ENCODE peak calls at places on chromosomes 5 and 9, in four cellular contexts. P is neural progenitor cell, H is breast epithelium, T is mucosa of descending colon. W is an unnamed sample.
A peak's percentile ranks its signal among the peaks of the same experiment; 100 is the strongest.

GRCh38 chr9:101235105-101235866 is 149.5 kb downstream of the BAAT start:
- DNase-seq in P (peak; percentile 58), H (no peak), T (no peak), W (peak; percentile 18)

GRCh38 chr9:115525438-115526058 is 407.6 kb upstream of the TNC start:
- DNase-seq in P (no peak), H (no peak), T (no peak), W (no peak)

GRCh38 chr9:89839427-89839826 is 234.6 kb downstream of the GADD45G start:
- DNase-seq in P (no peak), H (no peak), T (no peak), W (no peak)

GRCh38 chr9:115462623-115463022 is 344.7 kb upstream of the TNC start:
- DNase-seq in P (peak; percentile 30), H (no peak), T (no peak), W (no peak)

GRCh38 chr5:136905571-136905970 is 540.2 kb upstream of the TRPC7 start:
- DNase-seq in P (no peak), H (no peak), T (no peak), W (no peak)

GRCh38 chr5:127941646-127942045 is 141.9 kb upstream of the SLC12A2 start:
- DNase-seq in P (peak; percentile 87), H (no peak), T (peak; percentile 62), W (no peak)

GRCh38 chr9:111986035-111986556 is 89.5 kb downstream of the UGCG start:
- DNase-seq in P (no peak), H (no peak), T (no peak), W (no peak)

GRCh38 chr9:2242778-2243395 is 227.7 kb downstream of the SMARCA2 start:
- DNase-seq in P (peak; percentile 9), H (no peak), T (no peak), W (no peak)

GRCh38 chr5:58440882-58441281 is 19.0 kb downstream of the PLK2 start:
- DNase-seq in P (no peak), H (no peak), T (no peak), W (no peak)

GRCh38 chr5:89473196-89473595 is 590.2 kb upstream of the MEF2C start:
- DNase-seq in P (no peak), H (no peak), T (no peak), W (no peak)

GRCh38 chr5:140221697-140222223 is 46.8 kb downstream of the CYSTM1 start:
- DNase-seq in P (no peak), H (no peak), T (no peak), W (no peak)

GRCh38 chr9:126615791-126616447 is 2.2 kb downstream of the LMX1B start:
- DNase-seq in P (peak; percentile 79), H (no peak), T (no peak), W (peak; percentile 32)

GRCh38 chr5:154940772-154941620 is at the start of gene MRPL22:
- DNase-seq in P (peak; percentile 94), H (peak; percentile 86), T (peak; percentile 95), W (peak; percentile 95)
- TF ChIP-seq CTCF in P (no peak), H (peak; percentile 44), T (no peak), W (no peak)

GRCh38 chr9:72338631-72339030 is 26.4 kb downstream of the ZFAND5 start:
- DNase-seq in P (no peak), H (no peak), T (no peak), W (no peak)

GRCh38 chr9:72334658-72335337 is 30.2 kb downstream of the ZFAND5 start:
- DNase-seq in P (no peak), H (no peak), T (no peak), W (no peak)

GRCh38 chr9:72337286-72337685 is 27.7 kb downstream of the ZFAND5 start:
- DNase-seq in P (no peak), H (no peak), T (no peak), W (no peak)

GRCh38 chr9:72332351-72332750 is 32.7 kb downstream of the ZFAND5 start:
- DNase-seq in P (no peak), H (no peak), T (no peak), W (no peak)

GRCh38 chr9:72333758-72334157 is 31.2 kb downstream of the ZFAND5 start:
- DNase-seq in P (peak; percentile 29), H (no peak), T (no peak), W (no peak)
- TF ChIP-seq CTCF in P (peak; percentile 50), H (no peak), T (no peak), W (no peak)

GRCh38 chr9:127803507-127804352 is 1.0 kb downstream of the FPGS start:
- DNase-seq in P (no peak), H (no peak), T (no peak), W (peak; percentile 36)

GRCh38 chr9:127806871-127807270 is 4.2 kb downstream of the FPGS start:
- DNase-seq in P (no peak), H (no peak), T (no peak), W (no peak)

GRCh38 chr9:127805620-127806019 is 2.9 kb downstream of the FPGS start:
- DNase-seq in P (peak; percentile 82), H (no peak), T (no peak), W (peak; percentile 47)

GRCh38 chr9:127802576-127803443 is at the start of gene FPGS:
- DNase-seq in P (peak; percentile 97), H (peak; percentile 79), T (peak; percentile 89), W (peak; percentile 99)

GRCh38 chr9:127801955-127802575 is 617 bp upstream of the FPGS start:
- DNase-seq in P (no peak), H (no peak), T (no peak), W (no peak)
- TF ChIP-seq CTCF in P (peak; percentile 42), H (no peak), T (no peak), W (no peak)

GRCh38 chr9:120869360-120869687 is 7.7 kb downstream of the PHF19 start:
- DNase-seq in P (no peak), H (no peak), T (no peak), W (no peak)

GRCh38 chr9:120867676-120868338 is 9.2 kb downstream of the PHF19 start:
- DNase-seq in P (no peak), H (no peak), T (no peak), W (no peak)

GRCh38 chr9:120868339-120868675 is 8.7 kb downstream of the PHF19 start:
- DNase-seq in P (no peak), H (no peak), T (no peak), W (no peak)

GRCh38 chr9:120869726-120870125 is 7.3 kb downstream of the PHF19 start:
- DNase-seq in P (no peak), H (no peak), T (peak; percentile 53), W (no peak)

DNA sequence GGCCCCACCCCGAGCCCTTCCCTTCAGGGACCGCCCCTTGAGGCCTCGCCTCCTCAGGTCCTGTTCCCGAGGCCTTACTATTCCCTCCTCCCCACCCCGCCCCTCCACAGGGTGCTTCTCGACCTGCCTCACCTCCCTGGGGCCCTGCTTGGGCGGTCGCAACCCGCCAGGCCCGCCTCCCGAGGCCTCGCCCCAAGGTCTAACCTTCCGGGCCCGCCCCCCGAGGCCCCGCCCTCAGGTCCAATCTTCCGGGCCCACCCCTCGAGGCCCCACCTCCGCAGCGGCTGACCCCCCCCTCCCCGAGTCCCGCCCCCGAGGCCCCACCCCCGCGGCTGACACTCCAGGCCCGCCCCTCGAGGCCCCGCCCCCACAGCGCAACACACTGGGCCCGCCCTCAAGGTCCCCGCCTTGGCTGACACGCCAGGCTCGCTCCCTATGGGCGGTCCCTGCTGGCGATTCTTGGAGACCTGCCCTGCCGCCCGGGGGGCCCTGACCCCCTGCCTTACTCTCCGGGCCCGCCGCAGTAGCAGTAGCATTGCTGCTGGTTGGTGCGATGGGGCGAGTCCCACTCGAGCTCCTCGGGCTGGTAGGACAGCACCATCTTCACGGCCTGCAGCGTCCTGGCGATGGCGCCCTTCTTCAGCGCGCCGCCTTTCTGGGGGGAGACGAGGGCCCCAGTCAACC is 8.2 kb downstream of the PHF19 start:
- DNase-seq in P (peak; percentile 98), H (peak; percentile 97), T (peak; percentile 99), W (peak; percentile 98)
- TF ChIP-seq CTCF in P (peak; percentile 55), H (peak; percentile 24), T (no peak), W (peak; percentile 61)

GRCh38 chr5:160158087-160158486 is 38.8 kb upstream of the PWWP2A start:
- DNase-seq in P (no peak), H (no peak), T (no peak), W (no peak)
- TF ChIP-seq CTCF in P (no peak), H (no peak), T (no peak), W (no peak)

DNA sequence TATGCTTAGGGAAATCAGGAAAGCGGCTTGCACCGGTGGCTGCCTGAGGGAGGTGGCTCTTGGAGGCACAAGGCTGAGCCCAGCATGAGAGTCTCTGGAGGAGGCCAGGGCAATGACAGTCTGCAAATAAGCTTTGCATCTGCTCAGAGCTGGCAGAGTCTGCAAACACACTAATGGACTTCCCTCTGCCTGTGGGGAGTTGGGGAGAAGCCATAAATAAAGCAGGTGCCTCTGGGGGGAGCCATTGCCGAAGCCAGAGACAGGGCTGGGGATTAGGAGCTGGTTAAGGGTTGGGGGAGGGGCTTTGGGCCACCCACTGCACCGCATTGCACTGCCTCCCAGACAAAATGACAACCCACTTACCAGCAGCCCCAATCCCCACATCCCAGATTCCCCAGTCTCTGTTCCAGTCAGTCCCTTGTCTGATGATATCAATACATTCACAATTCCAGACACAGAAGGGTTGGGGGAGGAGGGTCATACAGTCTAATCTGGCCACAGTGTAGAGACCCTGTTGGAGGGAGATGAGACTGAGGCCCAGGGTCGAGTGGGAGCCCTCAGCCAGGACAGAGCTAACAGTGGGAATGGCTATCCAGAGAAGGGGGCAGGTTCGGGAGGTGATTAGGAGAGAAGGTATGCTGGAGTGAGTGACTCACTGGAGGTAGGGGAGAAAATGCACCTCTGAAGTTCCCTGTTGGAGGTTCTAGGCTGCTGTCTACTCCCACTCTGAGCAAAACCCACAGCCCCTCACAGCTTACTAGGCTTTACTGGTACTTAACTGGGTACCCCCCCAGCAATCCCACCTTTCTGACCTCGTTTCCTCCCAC is 53.7 kb downstream of the PAX5 start:
- DNase-seq in P (peak; percentile 88), H (no peak), T (no peak), W (peak; percentile 66)
- TF ChIP-seq CTCF in P (peak; percentile 62), H (no peak), T (no peak), W (peak; percentile 30)

GRCh38 chr9:105053209-105053652 is 125.3 kb upstream of the ABCA1 start:
- DNase-seq in P (no peak), H (no peak), T (no peak), W (peak; percentile 18)

GRCh38 chr9:105052346-105052745 is 124.4 kb upstream of the ABCA1 start:
- DNase-seq in P (no peak), H (no peak), T (no peak), W (no peak)

GRCh38 chr9:105054488-105054887 is 126.5 kb upstream of the ABCA1 start:
- DNase-seq in P (no peak), H (no peak), T (no peak), W (no peak)

GRCh38 chr9:105059260-105059659 is 131.3 kb upstream of the ABCA1 start:
- DNase-seq in P (no peak), H (no peak), T (no peak), W (no peak)

DNA sequence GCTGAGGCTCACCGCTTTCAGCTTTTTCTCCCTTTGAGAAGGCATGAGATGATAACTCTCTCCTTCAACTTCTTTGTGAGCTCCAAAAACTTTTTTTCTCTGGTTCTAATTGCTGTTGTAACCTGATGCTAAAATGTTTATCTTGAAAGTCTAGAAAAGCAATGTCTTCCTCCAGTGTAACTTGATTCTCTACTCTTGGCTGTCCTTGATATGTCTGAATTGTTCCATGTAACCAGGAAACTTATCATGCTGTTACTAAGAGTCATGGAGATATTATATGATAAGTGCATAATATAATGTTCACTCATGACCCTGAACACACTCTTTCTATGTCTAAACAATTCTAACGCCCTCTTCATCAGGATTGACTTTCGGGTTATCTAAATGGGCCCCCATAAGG is 128.0 kb upstream of the ABCA1 start:
- DNase-seq in P (no peak), H (no peak), T (no peak), W (no peak)
- TF ChIP-seq CTCF in P (no peak), H (no peak), T (no peak), W (no peak)